ENCODE peak calls at places on chromosomes 12 and 14, in four cellular contexts. One of them, this sample, is unnamed.
A peak's percentile ranks its signal among the peaks of the same experiment; 100 is the strongest.

GRCh38 chr12:79451365-79451764 is 239.4 kb downstream of the PAWR start:
- DNase-seq in neural progenitor cell: no peak
- DNase-seq in stomach: no peak
- DNase-seq in psoas muscle: no peak
- DNase-seq in this sample: no peak

GRCh38 chr12:57230381-57231155 is 1.1 kb downstream of the SHMT2 start:
- DNase-seq in neural progenitor cell: no peak
- DNase-seq in psoas muscle: no peak
- DNase-seq in stomach: no peak
- DNase-seq in this sample: no peak

GRCh38 chr12:34299802-34300193 is 277.5 kb downstream of the ALG10 start:
- DNase-seq in psoas muscle: peak; percentile 2
- DNase-seq in neural progenitor cell: no peak
- DNase-seq in stomach: no peak
- DNase-seq in this sample: no peak

GRCh38 chr12:127381681-127382080 is 885.3 kb upstream of the TMEM132C start:
- DNase-seq in neural progenitor cell: no peak
- DNase-seq in psoas muscle: no peak
- DNase-seq in stomach: no peak
- DNase-seq in this sample: no peak

GRCh38 chr12:11685716-11686115 is 36.2 kb downstream of the ETV6 start:
- DNase-seq in psoas muscle: no peak
- DNase-seq in neural progenitor cell: no peak
- DNase-seq in stomach: no peak
- DNase-seq in this sample: no peak

GRCh38 chr12:18343708-18344107 is 82.4 kb downstream of the PIK3C2G start:
- DNase-seq in stomach: no peak
- DNase-seq in psoas muscle: no peak
- DNase-seq in neural progenitor cell: no peak
- DNase-seq in this sample: no peak

GRCh38 chr14:95255013-95255412 is 64.7 kb downstream of the CLMN start:
- DNase-seq in stomach: no peak
- DNase-seq in psoas muscle: no peak
- DNase-seq in neural progenitor cell: peak; percentile 35
- DNase-seq in this sample: no peak

GRCh38 chr12:52280796-52281560 is 6.5 kb downstream of the KRT86 start:
- DNase-seq in neural progenitor cell: no peak
- DNase-seq in psoas muscle: peak; percentile 77
- DNase-seq in stomach: peak; percentile 47
- DNase-seq in this sample: peak; percentile 46

GRCh38 chr12:67419810-67420209 is 150.7 kb downstream of the CAND1 start:
- DNase-seq in stomach: no peak
- DNase-seq in neural progenitor cell: peak; percentile 23
- DNase-seq in psoas muscle: no peak
- DNase-seq in this sample: no peak

GRCh38 chr12:3328081-3328480 is 162.9 kb upstream of the PRMT8 start:
- DNase-seq in neural progenitor cell: no peak
- DNase-seq in psoas muscle: no peak
- DNase-seq in stomach: no peak
- DNase-seq in this sample: no peak

GRCh38 chr12:99769581-99769980 is 122.0 kb downstream of the GARIN6 start:
- DNase-seq in psoas muscle: no peak
- DNase-seq in stomach: no peak
- DNase-seq in neural progenitor cell: peak; percentile 47
- DNase-seq in this sample: no peak

GRCh38 chr14:26925876-26926584 is 328.2 kb upstream of the NOVA1 start:
- DNase-seq in neural progenitor cell: no peak
- DNase-seq in psoas muscle: no peak
- DNase-seq in stomach: no peak
- DNase-seq in this sample: no peak

GRCh38 chr14:94113490-94113889 is 3.0 kb downstream of the IFI27 start:
- DNase-seq in neural progenitor cell: no peak
- DNase-seq in psoas muscle: no peak
- DNase-seq in stomach: peak; percentile 82
- DNase-seq in this sample: peak; percentile 83

GRCh38 chr12:46438719-46439319 is 66.2 kb upstream of the SLC38A2 start:
- DNase-seq in neural progenitor cell: no peak
- DNase-seq in psoas muscle: no peak
- DNase-seq in stomach: no peak
- DNase-seq in this sample: no peak

GRCh38 chr14:65101631-65102440 is 481 bp downstream of the MAX start:
- DNase-seq in psoas muscle: no peak
- DNase-seq in stomach: peak; percentile 30
- DNase-seq in neural progenitor cell: peak; percentile 65
- DNase-seq in this sample: peak; percentile 29

GRCh38 chr12:120978296-120979219 is at the start of gene HNF1A:
- DNase-seq in neural progenitor cell: no peak
- DNase-seq in psoas muscle: no peak
- DNase-seq in stomach: peak; percentile 75
- DNase-seq in this sample: no peak

GRCh38 chr14:34233619-34234018 is 228.4 kb downstream of the SPTSSA start:
- DNase-seq in neural progenitor cell: no peak
- DNase-seq in stomach: no peak
- DNase-seq in psoas muscle: no peak
- DNase-seq in this sample: no peak

GRCh38 chr12:124734224-124734788 is 129.4 kb downstream of the SCARB1 start:
- DNase-seq in stomach: no peak
- DNase-seq in psoas muscle: no peak
- DNase-seq in neural progenitor cell: peak; percentile 94
- DNase-seq in this sample: peak; percentile 54

GRCh38 chr12:110669193-110669502 is 19.8 kb downstream of the HVCN1 start:
- DNase-seq in stomach: no peak
- DNase-seq in neural progenitor cell: no peak
- DNase-seq in psoas muscle: no peak
- DNase-seq in this sample: no peak

GRCh38 chr12:121577443-121578180 is 3.2 kb downstream of the KDM2B start:
- DNase-seq in psoas muscle: no peak
- DNase-seq in stomach: no peak
- DNase-seq in neural progenitor cell: peak; percentile 69
- DNase-seq in this sample: no peak

GRCh38 chr12:92739099-92739498 is 36.3 kb downstream of the PLEKHG7 start:
- DNase-seq in stomach: no peak
- DNase-seq in neural progenitor cell: peak; percentile 20
- DNase-seq in psoas muscle: no peak
- DNase-seq in this sample: no peak

GRCh38 chr14:66037361-66037760 is 448.8 kb upstream of the CCDC196 start:
- DNase-seq in stomach: no peak
- DNase-seq in psoas muscle: no peak
- DNase-seq in neural progenitor cell: no peak
- DNase-seq in this sample: no peak

GRCh38 chr12:93266-94005 is 26.9 kb downstream of the IQSEC3 start:
- DNase-seq in psoas muscle: no peak
- DNase-seq in stomach: no peak
- DNase-seq in neural progenitor cell: no peak
- DNase-seq in this sample: no peak

GRCh38 chr14:58560208-58560607 is 77.6 kb upstream of the DACT1 start:
- DNase-seq in neural progenitor cell: no peak
- DNase-seq in psoas muscle: no peak
- DNase-seq in stomach: no peak
- DNase-seq in this sample: no peak

GRCh38 chr14:21185506-21185905 is 29.6 kb upstream of the OR5AU1 start:
- DNase-seq in neural progenitor cell: no peak
- DNase-seq in stomach: no peak
- DNase-seq in psoas muscle: no peak
- DNase-seq in this sample: no peak

GRCh38 chr14:55441286-55441685 is 870 bp upstream of the TBPL2 start:
- DNase-seq in stomach: no peak
- DNase-seq in psoas muscle: no peak
- DNase-seq in neural progenitor cell: no peak
- DNase-seq in this sample: no peak
- TF ChIP-seq CTCF in stomach: no peak
- TF ChIP-seq CTCF in psoas muscle: no peak
- TF ChIP-seq CTCF in neural progenitor cell: no peak
- TF ChIP-seq CTCF in this sample: no peak

DNA sequence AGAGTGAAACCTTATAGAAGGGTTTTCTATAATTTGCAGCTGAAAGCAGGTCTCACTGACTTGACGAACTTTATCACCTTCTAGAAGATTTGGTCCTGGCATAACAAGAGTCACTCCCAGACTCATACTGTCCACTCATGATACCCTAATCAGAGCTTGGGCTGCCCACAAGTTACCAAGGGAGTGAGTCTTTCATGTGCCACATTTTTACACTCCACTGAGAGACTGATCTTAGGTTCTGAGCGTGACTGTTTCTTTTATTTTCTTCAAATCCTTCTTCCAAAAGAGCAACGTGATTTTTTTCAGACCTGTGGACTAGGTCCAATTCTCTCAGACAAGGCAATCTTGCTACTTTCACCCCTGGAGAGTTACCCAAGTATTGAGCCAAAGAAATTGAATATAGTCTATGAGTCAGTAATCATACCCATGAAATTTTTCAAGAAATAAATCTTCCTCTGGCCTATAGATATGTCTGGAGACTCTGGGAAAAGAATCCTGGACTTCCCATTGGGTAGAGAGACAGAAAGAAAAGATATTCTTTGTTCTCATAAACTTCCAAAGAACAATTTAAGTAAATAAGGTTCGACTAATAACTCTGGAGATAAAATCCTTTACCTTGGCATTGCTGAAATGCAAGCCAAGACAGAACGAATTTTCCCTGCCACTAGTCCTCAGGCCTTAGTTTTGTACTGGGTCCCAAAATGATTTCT is 26.9 kb downstream of the SIX1 start:
- DNase-seq in stomach: no peak
- DNase-seq in psoas muscle: no peak
- DNase-seq in neural progenitor cell: no peak
- DNase-seq in this sample: no peak
- H3K4me3 ChIP-seq in stomach: no peak overlapping the region
- H3K4me3 ChIP-seq in psoas muscle: no peak overlapping the region
- H3K4me3 ChIP-seq in neural progenitor cell: no peak overlapping the region
- H3K4me3 ChIP-seq in this sample: no peak overlapping the region

DNA sequence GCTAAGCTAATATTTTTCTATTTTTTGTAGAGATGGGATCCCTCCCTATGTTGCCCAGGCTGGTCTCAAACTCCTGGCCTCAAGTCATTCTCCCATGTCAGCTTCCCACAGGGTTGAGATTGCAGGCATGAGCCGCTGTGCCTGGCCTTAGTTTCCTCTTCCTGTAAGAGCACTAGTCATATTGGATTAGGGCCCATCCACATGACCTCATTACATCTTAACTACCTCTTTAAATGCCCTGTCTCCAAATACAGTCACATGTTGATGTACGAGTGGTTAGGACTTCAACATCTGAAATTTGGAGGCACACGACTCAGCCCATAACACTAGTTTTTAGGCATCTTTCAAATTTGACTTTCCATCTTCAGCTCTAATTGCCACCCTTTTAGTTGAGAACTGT is 72.1 kb upstream of the RASSF3 start:
- DNase-seq in stomach: no peak
- DNase-seq in neural progenitor cell: no peak
- DNase-seq in psoas muscle: no peak
- DNase-seq in this sample: no peak
- TF ChIP-seq CTCF in stomach: no peak
- TF ChIP-seq CTCF in neural progenitor cell: no peak
- TF ChIP-seq CTCF in psoas muscle: no peak
- TF ChIP-seq CTCF in this sample: no peak

DNA sequence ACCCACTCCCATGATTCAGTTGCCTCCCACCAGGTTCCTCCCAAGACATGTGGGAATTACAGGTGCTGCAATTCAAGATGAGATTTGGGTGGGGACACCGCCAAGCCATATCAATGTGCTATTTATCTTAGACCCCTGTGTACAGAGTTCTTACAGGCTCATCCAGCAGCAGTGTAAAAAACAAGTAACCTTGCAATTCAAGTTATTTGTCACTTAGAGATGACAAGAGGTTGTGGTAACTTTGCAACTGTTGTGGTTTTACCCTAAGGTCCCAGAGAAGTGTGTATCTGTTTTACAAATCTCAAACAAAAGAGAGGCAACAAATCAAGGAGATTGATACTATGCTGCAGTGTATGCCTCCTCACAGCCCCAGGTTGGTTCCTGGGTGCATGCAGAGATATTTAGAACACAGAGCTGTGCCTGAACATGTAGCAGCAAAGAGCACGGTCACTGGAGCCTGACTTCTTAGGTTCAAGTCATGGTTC is 11.5 kb upstream of the HELB start:
- DNase-seq in neural progenitor cell: no peak
- DNase-seq in psoas muscle: no peak
- DNase-seq in stomach: no peak
- DNase-seq in this sample: no peak
- H3K4me3 ChIP-seq in neural progenitor cell: no peak overlapping the region
- H3K4me3 ChIP-seq in psoas muscle: no peak overlapping the region
- H3K4me3 ChIP-seq in stomach: no peak overlapping the region
- H3K4me3 ChIP-seq in this sample: no peak overlapping the region

GRCh38 chr12:87344699-87345098 is 684.5 kb downstream of the C12orf50 start:
- DNase-seq in neural progenitor cell: no peak
- DNase-seq in stomach: no peak
- DNase-seq in psoas muscle: no peak
- DNase-seq in this sample: no peak
- TF ChIP-seq CTCF in neural progenitor cell: peak; percentile 43
- TF ChIP-seq CTCF in stomach: no peak
- TF ChIP-seq CTCF in psoas muscle: no peak
- TF ChIP-seq CTCF in this sample: no peak

This sample was measured in lower leg skin.